ENCODE peak calls at places on chromosomes 11 and 22, in six cellular contexts. D is IMR-90, N is transverse colon, V is colonic mucosa, R is uterus, X is Peyer's patch. Y is an unnamed sample. For H3K4me1, the result is how much of the 10 kb centered on the place peaks cover.

GRCh38 chr11:71263391-71263790 is 11.0 kb upstream of the SHANK2 start:
- DNase-seq in N (no peak), X (no peak), R (no peak), D (peak), V (no peak), Y (no peak)

GRCh38 chr22:42883970-42884369 is 26.9 kb upstream of the ARFGAP3 start:
- DNase-seq in R (no peak), V (no peak), X (no peak), D (no peak), N (no peak), Y (no peak)

GRCh38 chr22:28905433-28905832 is 22.1 kb downstream of the ZNRF3 start:
- DNase-seq in D (no peak), R (no peak), N (no peak), X (no peak), V (no peak), Y (no peak)

GRCh38 chr11:2294340-2295290 is 7.1 kb downstream of the C11orf21 start:
- DNase-seq in V (no peak), R (no peak), D (no peak), N (no peak), X (peak), Y (no peak)

GRCh38 chr11:117180661-117181585 is 2.4 kb downstream of the SIDT2 start:
- DNase-seq in V (peak), R (peak), X (peak), D (peak), N (peak), Y (peak)

GRCh38 chr22:46380069-46380468 is 44.6 kb downstream of the TRMU start:
- DNase-seq in V (no peak), D (no peak), N (no peak), X (no peak), R (no peak), Y (no peak)

GRCh38 chr11:25562417-25562816 is 769.5 kb upstream of the ANO3 start:
- DNase-seq in R (no peak), N (no peak), V (no peak), D (no peak), X (no peak), Y (no peak)

GRCh38 chr11:92979176-92979575 is 9.7 kb downstream of the MTNR1B start:
- DNase-seq in X (no peak), R (no peak), V (no peak), D (peak), N (no peak), Y (no peak)

GRCh38 chr11:12539570-12539969 is 134.7 kb upstream of the TEAD1 start:
- DNase-seq in R (peak), V (no peak), X (no peak), D (peak), N (no peak), Y (no peak)

GRCh38 chr11:86245369-86246292 is 1.1 kb downstream of the EED start:
- DNase-seq in V (peak), N (peak), D (peak), R (no peak), X (no peak), Y (no peak)

GRCh38 chr22:41725510-41726110 is 26.3 kb downstream of the MEI1 start:
- DNase-seq in D (peak), X (no peak), R (no peak), V (no peak), N (no peak), Y (no peak)

GRCh38 chr22:45579306-45579705 is 76.6 kb downstream of the FBLN1 start:
- DNase-seq in X (peak), D (no peak), R (no peak), V (no peak), N (no peak), Y (no peak)

GRCh38 chr11:59523541-59523940 is 12.2 kb downstream of the OR4D9 start:
- DNase-seq in N (no peak), R (no peak), X (no peak), V (no peak), D (no peak), Y (no peak)

DNA sequence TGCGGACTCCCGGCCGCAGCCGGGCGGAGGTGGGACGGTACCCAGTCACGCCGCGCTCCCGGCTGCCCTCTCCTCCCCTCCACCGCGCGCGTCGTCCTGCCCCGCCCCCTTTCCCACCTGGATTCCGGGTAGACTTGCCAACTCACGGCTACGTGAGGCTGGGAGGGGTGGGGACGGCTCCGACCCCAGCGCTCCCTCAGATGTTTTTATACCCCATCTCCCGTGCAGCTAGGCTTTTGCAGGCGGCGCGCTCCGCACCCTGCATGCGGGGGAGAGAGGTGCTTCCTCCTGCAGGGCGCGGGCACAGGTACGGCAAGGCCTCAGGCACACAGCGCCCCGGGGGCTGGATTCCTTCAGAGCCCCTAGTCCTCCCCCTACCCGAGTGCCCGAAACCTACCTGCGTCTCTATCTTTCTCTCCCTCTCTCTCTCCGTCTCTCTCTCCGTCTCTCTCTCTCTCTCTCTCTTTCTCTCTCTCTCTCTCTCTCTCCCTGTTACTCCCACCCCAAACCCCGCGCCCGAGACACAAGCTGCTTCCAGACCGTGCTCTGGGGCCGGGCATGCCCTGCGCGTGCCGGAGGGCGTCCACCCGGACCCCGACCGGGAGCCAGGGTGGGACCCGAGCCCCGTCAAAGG is 1.9 kb downstream of the PDGFB start:
- DNase-seq in X (no peak), N (no peak), R (no peak), D (no peak), V (peak), Y (no peak)
- H3K4me3 ChIP-seq in X (peak), N (peak), R (peak), D (peak), V (peak), Y (peak)

GRCh38 chr11:45216901-45217300 is 69.2 kb downstream of the SYT13 start:
- DNase-seq in X (no peak), D (peak), N (no peak), R (no peak), V (no peak), Y (no peak)

GRCh38 chr11:45213717-45214116 is 67.3 kb downstream of the PRDM11 start:
- DNase-seq in R (no peak), N (no peak), D (no peak), X (no peak), V (no peak), Y (no peak)

GRCh38 chr11:45213316-45213665 is 66.9 kb downstream of the PRDM11 start:
- DNase-seq in R (peak), X (no peak), D (no peak), V (no peak), N (no peak), Y (no peak)

GRCh38 chr11:45216031-45216430 is 69.6 kb downstream of the PRDM11 start:
- DNase-seq in D (no peak), V (no peak), X (no peak), N (no peak), R (no peak), Y (no peak)

DNA sequence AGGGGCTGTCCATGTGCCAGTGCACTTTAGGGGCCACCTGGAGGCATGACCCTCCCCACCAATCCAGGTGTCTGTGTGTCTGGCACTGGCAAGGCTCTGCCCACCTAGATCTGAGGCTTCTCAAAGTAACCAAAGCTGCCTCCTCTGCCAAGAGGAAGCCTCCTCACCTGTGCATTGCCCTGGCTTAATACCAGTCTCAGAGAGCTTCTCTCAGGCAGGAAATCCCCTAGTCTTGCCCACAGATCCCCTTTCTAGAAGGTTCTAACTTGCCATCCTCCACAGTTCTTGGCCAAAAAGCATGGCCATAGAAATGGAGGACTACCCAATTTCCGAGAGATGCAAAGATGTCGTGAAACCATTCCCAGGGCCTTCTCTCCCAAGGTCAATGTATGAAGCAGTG is 68.7 kb downstream of the PRDM11 start:
- DNase-seq in N (no peak), X (no peak), V (no peak), D (no peak), R (no peak), Y (no peak)
- H3K27ac ChIP-seq in N (no peak), X (no peak), V (no peak), D (no peak), R (no peak), Y (peak)

DNA sequence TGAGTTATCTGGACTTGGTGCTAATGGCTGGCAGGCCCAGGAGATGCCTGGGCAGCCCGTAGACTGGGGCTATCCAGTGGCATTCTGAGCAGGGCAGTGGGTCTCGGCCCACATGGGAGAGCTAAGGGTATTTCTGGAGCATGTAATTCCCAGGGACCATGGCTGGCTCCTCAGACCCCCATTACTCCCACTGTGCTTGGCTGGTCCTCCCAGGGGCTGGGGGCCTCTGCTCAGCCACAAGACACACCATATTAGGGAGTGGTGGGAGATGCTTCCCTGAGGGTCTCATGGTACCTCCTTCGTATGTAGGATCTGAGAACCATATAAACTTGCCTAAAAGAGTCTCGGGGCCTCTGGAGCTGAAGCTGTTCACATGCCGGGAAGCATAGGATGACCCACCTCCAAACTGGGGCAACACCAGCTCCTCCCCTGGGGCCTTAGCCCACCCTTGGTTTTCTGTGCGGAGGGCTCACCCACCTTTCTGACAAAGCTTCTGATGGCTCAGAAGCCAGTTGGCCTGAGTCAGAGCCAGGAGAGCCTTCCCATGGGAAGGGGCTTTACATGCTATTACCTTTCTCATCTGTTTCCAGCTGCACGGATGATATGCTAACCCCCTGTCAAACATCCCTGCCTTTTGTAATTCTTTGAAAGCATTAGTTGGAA is 9.5 kb upstream of the FTH1 start:
- DNase-seq in N (no peak), R (no peak), D (no peak), X (no peak), V (no peak), Y (no peak)
- H3K4me1 ChIP-seq in N (under half), R (under half), D (under half), X (half or more), V (under half), Y (under half)

GRCh38 chr11:73217131-73217809 is 811 bp upstream of the P2RY2 start:
- DNase-seq in X (peak), N (no peak), V (no peak), D (no peak), R (no peak), Y (peak)
- H3K4me3 ChIP-seq in X (no peak), N (no peak), V (peak), D (no peak), R (no peak), Y (peak)

DNA sequence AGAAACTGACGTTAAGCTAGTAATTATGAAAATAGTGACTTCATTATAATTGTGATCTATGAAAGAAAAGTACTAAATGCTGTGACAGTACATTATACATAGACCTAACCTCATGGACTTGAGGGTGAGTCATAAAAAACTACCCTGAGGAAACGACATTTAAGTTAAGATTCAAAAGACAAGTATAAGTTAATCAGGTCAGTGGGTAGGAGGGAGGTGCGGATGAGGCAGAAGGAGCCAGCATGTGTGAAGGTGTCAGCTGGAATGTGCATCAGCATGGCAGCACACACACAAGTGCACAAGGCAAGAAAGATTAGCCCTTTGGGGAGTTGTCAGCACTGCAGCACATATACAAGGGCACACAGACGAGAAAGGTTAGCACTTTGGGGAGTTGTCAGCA is 31.5 kb upstream of the CAVIN3 start:
- DNase-seq in V (no peak), X (no peak), R (no peak), N (no peak), D (peak), Y (no peak)
- H3K27ac ChIP-seq in V (no peak), X (no peak), R (no peak), N (no peak), D (no peak), Y (no peak)